ENCODE peak calls at places on chromosomes 4 and X, in seven cellular contexts. C is activated T-helper 1 cell treated with Interleukin-2 at 50 U/mL for 16 hours; X is naive thymus-derived CD8-positive, alpha-beta T cell; G is progenitor cell of endocrine pancreas; H is activated T-cell treated with anti-CD3 and anti-CD28 coated beads, Interleukin-2, amount 50 U/mL, for 72 hours; T is GM23248; V is non-pigmented ciliary epithelial cell. Y is an unnamed sample.

GRCh38 chrX:110310896-110311295 is 7.0 kb downstream of the AMMECR1 start:
- DNase-seq in C (no peak), X (peak), G (no peak), H (peak), T (no peak), V (no peak), Y (no peak)

GRCh38 chrX:45850775-45851433 is 650.2 kb upstream of the DIPK2B start:
- DNase-seq in C (peak), X (peak), G (peak), H (peak), T (peak), V (no peak), Y (no peak)

GRCh38 chr4:106273831-106274230 is 42.2 kb downstream of the TBCK start:
- DNase-seq in C (no peak), X (no peak), G (no peak), H (no peak), T (peak), V (no peak), Y (no peak)

GRCh38 chr4:184430163-184430562 is 44.2 kb downstream of the IRF2 start:
- DNase-seq in C (no peak), X (no peak), G (no peak), H (no peak), T (no peak), V (no peak), Y (no peak)

GRCh38 chrX:73944582-73944947 is 359.4 kb upstream of the ZCCHC13 start:
- DNase-seq in C (no peak), X (no peak), G (no peak), H (no peak), T (peak), V (no peak), Y (no peak)

GRCh38 chr4:186840222-186840701 is 116.6 kb upstream of the FAT1 start:
- DNase-seq in C (no peak), X (no peak), G (no peak), H (no peak), T (no peak), V (no peak), Y (no peak)

GRCh38 chr4:40548256-40548655 is 81.4 kb downstream of the RBM47 start:
- DNase-seq in C (no peak), X (no peak), G (no peak), H (no peak), T (peak), V (peak), Y (no peak)

GRCh38 chr4:76308548-76308947 is 2.0 kb downstream of the STBD1 start:
- DNase-seq in C (no peak), X (no peak), G (no peak), H (no peak), T (no peak), V (no peak), Y (no peak)

GRCh38 chrX:135591871-135592270 is 71.4 kb downstream of the INTS6L start:
- DNase-seq in C (no peak), X (no peak), G (no peak), H (no peak), T (no peak), V (no peak), Y (no peak)

GRCh38 chrX:40495659-40496058 is 85.1 kb upstream of the ATP6AP2 start:
- DNase-seq in C (no peak), X (no peak), G (no peak), H (no peak), T (no peak), V (no peak), Y (no peak)

GRCh38 chr4:108240356-108240755 is 71.6 kb upstream of the LEF1 start:
- DNase-seq in C (no peak), X (no peak), G (no peak), H (no peak), T (no peak), V (peak), Y (no peak)

GRCh38 chrX:15416133-15416993 is 32.1 kb upstream of the VEGFD start:
- DNase-seq in C (no peak), X (no peak), G (no peak), H (no peak), T (peak), V (no peak), Y (no peak)

GRCh38 chr4:141153751-141154510 is 20.7 kb upstream of the RNF150 start:
- DNase-seq in C (no peak), X (no peak), G (no peak), H (no peak), T (no peak), V (no peak), Y (no peak)

GRCh38 chrX:54076903-54077302 is 32.6 kb upstream of the PHF8 start:
- DNase-seq in C (no peak), X (no peak), G (no peak), H (no peak), T (peak), V (no peak), Y (no peak)

GRCh38 chrX:136215559-136215958 is 35.6 kb downstream of the MAP7D3 start:
- DNase-seq in C (no peak), X (no peak), G (no peak), H (no peak), T (peak), V (no peak), Y (no peak)

GRCh38 chrX:7771788-7772438 is 71.1 kb upstream of the VCX start:
- DNase-seq in C (no peak), X (no peak), G (no peak), H (no peak), T (no peak), V (no peak), Y (no peak)

GRCh38 chr4:15482842-15483241 is 13.2 kb downstream of the CC2D2A start:
- DNase-seq in C (no peak), X (no peak), G (no peak), H (no peak), T (no peak), V (no peak), Y (no peak)

GRCh38 chr4:127622621-127622922 is 10.2 kb upstream of the INTU start:
- DNase-seq in C (no peak), X (no peak), G (no peak), H (no peak), T (no peak), V (no peak), Y (no peak)

GRCh38 chr4:73687414-73687813 is 53.0 kb upstream of the CXCL8 start:
- DNase-seq in C (no peak), X (no peak), G (no peak), H (no peak), T (no peak), V (no peak), Y (no peak)

GRCh38 chrX:71532078-71532752 is 689 bp upstream of the OGT start:
- DNase-seq in C (peak), X (peak), G (no peak), H (peak), T (peak), V (no peak), Y (no peak)

GRCh38 chr4:184016742-184017668 is 111.9 kb downstream of the STOX2 start:
- DNase-seq in C (no peak), X (no peak), G (no peak), H (no peak), T (no peak), V (no peak), Y (no peak)

GRCh38 chrX:48466696-48467095 is 3.4 kb downstream of the SLC38A5 start:
- DNase-seq in C (no peak), X (no peak), G (no peak), H (peak), T (no peak), V (no peak), Y (no peak)

GRCh38 chr4:153792007-153792892 is 3.4 kb upstream of the SFRP2 start:
- DNase-seq in C (no peak), X (peak), G (peak), H (peak), T (peak), V (no peak), Y (peak)

GRCh38 chr4:86421461-86421860 is 61.6 kb upstream of the MAPK10 start:
- DNase-seq in C (no peak), X (no peak), G (no peak), H (no peak), T (no peak), V (no peak), Y (no peak)

GRCh38 chr4:88090898-88091297 is 67.5 kb downstream of the ABCG2 start:
- DNase-seq in C (no peak), X (no peak), G (no peak), H (no peak), T (no peak), V (no peak), Y (no peak)

GRCh38 chrX:16577483-16578029 is 72.4 kb upstream of the S100G start:
- DNase-seq in C (no peak), X (no peak), G (no peak), H (no peak), T (no peak), V (no peak), Y (no peak)

GRCh38 chr4:89158884-89159503 is 47.7 kb downstream of the TIGD2 start:
- DNase-seq in C (no peak), X (peak), G (no peak), H (no peak), T (peak), V (no peak), Y (peak)

GRCh38 chrX:83845397-83845796 is 15.5 kb upstream of the CYLC1 start:
- DNase-seq in C (no peak), X (peak), G (no peak), H (no peak), T (peak), V (no peak), Y (no peak)

GRCh38 chr4:133555671-133556070 is 406.6 kb downstream of the PCDH10 start:
- DNase-seq in C (no peak), X (no peak), G (no peak), H (no peak), T (no peak), V (peak), Y (no peak)

GRCh38 chr4:155953151-155954117 is at the start of gene CTSO:
- DNase-seq in C (peak), X (peak), G (peak), H (peak), T (peak), V (peak), Y (peak)

GRCh38 chr4:86846921-86847320 is 2.3 kb downstream of the SLC10A6 start:
- DNase-seq in C (no peak), X (no peak), G (no peak), H (no peak), T (peak), V (no peak), Y (no peak)

GRCh38 chr4:76764251-76764650 is 133.7 kb downstream of the SOWAHB start:
- DNase-seq in C (no peak), X (no peak), G (no peak), H (no peak), T (peak), V (no peak), Y (no peak)

GRCh38 chr4:8393593-8394038 is 46.9 kb downstream of the ACOX3 start:
- DNase-seq in C (no peak), X (no peak), G (no peak), H (no peak), T (peak), V (peak), Y (peak)

GRCh38 chr4:142815834-142816233 is 30.3 kb downstream of the INPP4B start:
- DNase-seq in C (no peak), X (no peak), G (no peak), H (peak), T (peak), V (peak), Y (no peak)

GRCh38 chrX:93594780-93595179 is 78.6 kb downstream of the NAP1L3 start:
- DNase-seq in C (no peak), X (no peak), G (no peak), H (no peak), T (no peak), V (no peak), Y (no peak)

GRCh38 chrX:118420462-118420861 is 74.6 kb downstream of the WDR44 start:
- DNase-seq in C (no peak), X (no peak), G (no peak), H (no peak), T (peak), V (no peak), Y (no peak)

GRCh38 chr4:154345359-154345758 is 146.2 kb downstream of the DCHS2 start:
- DNase-seq in C (no peak), X (no peak), G (no peak), H (no peak), T (no peak), V (no peak), Y (no peak)

GRCh38 chr4:7945709-7946380 is 6.2 kb upstream of the AFAP1 start:
- DNase-seq in C (no peak), X (no peak), G (no peak), H (no peak), T (no peak), V (no peak), Y (no peak)

GRCh38 chr4:159414305-159414704 is 311.4 kb downstream of the RAPGEF2 start:
- DNase-seq in C (no peak), X (no peak), G (no peak), H (no peak), T (no peak), V (no peak), Y (no peak)

GRCh38 chrX:71650333-71650969 is 16.9 kb upstream of the LOC101059915 start:
- DNase-seq in C (no peak), X (peak), G (no peak), H (peak), T (no peak), V (no peak), Y (no peak)

Y was measured in head of caudate nucleus.